ENCODE peak calls at places on chromosomes 3 and 15, in six cellular contexts. U, Z, H, T, S and O are unnamed samples.

GRCh38 chr3:109023656-109024254 is 70.1 kb upstream of the GUCA1C start:
- DNase-seq in Z (no peak), T (peak; percentile 57), U (peak; percentile 52), H (peak; percentile 2), S (peak; percentile 60), O (peak; percentile 8)

GRCh38 chr15:29925227-29926082 is 103.2 kb upstream of the TJP1 start:
- DNase-seq in Z (no peak), S (no peak), T (peak; percentile 77), U (peak; percentile 61), H (peak; percentile 43), O (peak; percentile 77)

GRCh38 chr15:98734472-98735284 is 86.3 kb downstream of the IGF1R start:
- DNase-seq in S (no peak), U (no peak), T (no peak), H (no peak), Z (no peak), O (no peak)

GRCh38 chr3:39809181-39809994 is at the start of gene MYRIP:
- DNase-seq in H (peak; percentile 54), T (no peak), Z (peak; percentile 50), S (no peak), U (no peak), O (no peak)

GRCh38 chr3:69774029-69774428 is 34.8 kb downstream of the MITF start:
- DNase-seq in H (peak; percentile 27), T (no peak), S (no peak), U (no peak), Z (no peak), O (no peak)

GRCh38 chr3:37940242-37940908 is 50.2 kb upstream of the VILL start:
- DNase-seq in T (no peak), U (no peak), S (no peak), H (no peak), Z (no peak), O (no peak)

GRCh38 chr3:42666577-42666998 is 13.1 kb downstream of the ZBTB47 start:
- DNase-seq in H (no peak), S (no peak), Z (no peak), T (no peak), U (no peak), O (no peak)

GRCh38 chr15:89346516-89346915 is 11.9 kb upstream of the POLG start:
- DNase-seq in U (no peak), S (no peak), Z (no peak), H (no peak), T (no peak), O (no peak)

GRCh38 chr3:193782280-193782654 is 189.3 kb downstream of the OPA1 start:
- DNase-seq in U (no peak), Z (no peak), T (peak; percentile 95), S (no peak), H (no peak), O (no peak)

GRCh38 chr15:94324835-94325767 is 93.7 kb downstream of the MCTP2 start:
- DNase-seq in U (no peak), T (no peak), S (no peak), Z (no peak), H (no peak), O (no peak)

GRCh38 chr3:181363231-181363630 is 348.5 kb upstream of the SOX2 start:
- DNase-seq in Z (no peak), S (no peak), H (no peak), T (no peak), U (no peak), O (no peak)

GRCh38 chr3:172973799-172974198 is 167.2 kb downstream of the SPATA16 start:
- DNase-seq in Z (no peak), T (no peak), S (no peak), H (no peak), U (no peak), O (no peak)

GRCh38 chr3:196145420-196146262 is 63.8 kb upstream of the TFRC start:
- DNase-seq in U (no peak), S (no peak), H (no peak), T (peak; percentile 21), Z (no peak), O (no peak)

GRCh38 chr3:151183253-151183652 is 19.8 kb downstream of the GPR171 start:
- DNase-seq in U (no peak), H (no peak), T (no peak), S (no peak), Z (no peak), O (no peak)

GRCh38 chr3:4271834-4272233 is 31.3 kb upstream of the SETMAR start:
- DNase-seq in S (no peak), U (no peak), T (peak; percentile 23), Z (no peak), H (no peak), O (peak; percentile 58)

GRCh38 chr15:40103124-40103858 is 5.4 kb downstream of the BMF start:
- DNase-seq in H (peak; percentile 83), S (no peak), U (no peak), Z (peak; percentile 94), T (peak; percentile 55), O (peak; percentile 97)

GRCh38 chr3:51379301-51379700 is 5.8 kb upstream of the MANF start:
- DNase-seq in Z (no peak), S (peak; percentile 51), U (no peak), H (no peak), T (no peak), O (peak; percentile 59)

GRCh38 chr3:65146149-65146548 is 458.3 kb upstream of the ADAMTS9 start:
- DNase-seq in Z (no peak), S (no peak), U (no peak), T (peak; percentile 71), H (no peak), O (no peak)

GRCh38 chr15:68800875-68801274 is 19.8 kb downstream of the ANP32A start:
- DNase-seq in S (no peak), Z (no peak), T (no peak), U (no peak), H (no peak), O (no peak)

GRCh38 chr15:100355342-100355741 is 13.6 kb upstream of the ADAMTS17 start:
- DNase-seq in T (no peak), S (no peak), Z (no peak), H (no peak), U (no peak), O (no peak)

GRCh38 chr3:114379266-114379665 is 85.4 kb downstream of the TIGIT start:
- DNase-seq in Z (no peak), H (no peak), S (no peak), T (no peak), U (no peak), O (no peak)

GRCh38 chr15:83652606-83653204 is 1.2 kb upstream of the ADAMTSL3 start:
- DNase-seq in S (no peak), H (no peak), U (no peak), Z (no peak), T (no peak), O (no peak)

GRCh38 chr3:9809239-9809614 is 835 bp upstream of the TTLL3 start:
- DNase-seq in H (no peak), T (no peak), U (peak; percentile 62), S (no peak), Z (no peak), O (no peak)

GRCh38 chr3:134366221-134366927 is 7.9 kb downstream of the AMOTL2 start:
- DNase-seq in U (peak; percentile 43), H (no peak), T (no peak), Z (no peak), S (no peak), O (no peak)

GRCh38 chr3:187165144-187165543 is 25.8 kb upstream of the RPL39L start:
- DNase-seq in T (peak; percentile 72), Z (peak; percentile 48), U (no peak), H (no peak), S (peak; percentile 69), O (peak; percentile 15)

GRCh38 chr15:90880381-90881145 is 3.7 kb upstream of the FES start:
- DNase-seq in U (no peak), Z (no peak), H (no peak), T (no peak), S (no peak), O (no peak)